ENCODE peak calls at places on chromosomes 3 and 15, in four cellular contexts. P is ovary; A is CD8-positive, alpha-beta T cell; Q is dorsolateral prefrontal cortex. E is an unnamed sample.
A peak's percentile ranks its signal among the peaks of the same experiment; 100 is the strongest.

GRCh38 chr15:96321422-96322391 is 8.8 kb upstream of the NR2F2 start:
- DNase-seq in P (peak; percentile 73), A (no peak), Q (no peak), E (peak; percentile 69)

GRCh38 chr15:27254016-27254415 is 283.0 kb downstream of the GABRG3 start:
- DNase-seq in A (no peak), P (no peak), Q (no peak), E (no peak)

GRCh38 chr3:162643245-162643644 is 1146.6 kb downstream of the OTOL1 start:
- DNase-seq in A (no peak), P (no peak), Q (no peak), E (peak; percentile 17)

GRCh38 chr15:29045717-29046116 is 159.9 kb downstream of the APBA2 start:
- DNase-seq in A (no peak), P (no peak), Q (no peak), E (peak; percentile 55)

GRCh38 chr3:52554026-52554755 is 17.8 kb downstream of the UQCC5 start:
- DNase-seq in A (no peak), Q (no peak), P (no peak), E (no peak)

GRCh38 chr3:119365418-119365817 is 71.2 kb downstream of the ARHGAP31 start:
- DNase-seq in P (no peak), A (no peak), Q (no peak), E (no peak)

GRCh38 chr3:17967111-17967510 is 224.7 kb upstream of the TBC1D5 start:
- DNase-seq in A (no peak), P (no peak), Q (peak; percentile 30), E (no peak)

GRCh38 chr3:177523991-177524438 is 326.7 kb upstream of the TBL1XR1 start:
- DNase-seq in P (no peak), Q (no peak), A (no peak), E (peak; percentile 59)

GRCh38 chr3:61771976-61772375 is 210.6 kb downstream of the PTPRG start:
- DNase-seq in A (no peak), P (no peak), Q (no peak), E (no peak)

GRCh38 chr15:39173426-39173825 is 407.5 kb upstream of the THBS1 start:
- DNase-seq in A (no peak), P (no peak), Q (no peak), E (no peak)
- H3K4me3 ChIP-seq in A (no peak overlapping the region), P (no peak overlapping the region), Q (no peak overlapping the region), E (no peak overlapping the region)

GRCh38 chr15:34246276-34247010 is 21.6 kb downstream of the EMC4 start:
- DNase-seq in A (no peak), Q (no peak), P (no peak), E (no peak)
- TF ChIP-seq CTCF in A (no peak), Q (no peak), P (no peak), E (no peak)

GRCh38 chr3:100184960-100185566 is 70.8 kb upstream of the FILIP1L start:
- DNase-seq in Q (no peak), P (no peak), A (no peak), E (no peak)

GRCh38 chr3:100189444-100189964 is 71.3 kb upstream of the TBC1D23 start:
- DNase-seq in A (no peak), P (no peak), Q (no peak), E (no peak)

GRCh38 chr3:100183608-100184125 is 69.4 kb upstream of the FILIP1L start:
- DNase-seq in Q (no peak), A (no peak), P (no peak), E (no peak)

DNA sequence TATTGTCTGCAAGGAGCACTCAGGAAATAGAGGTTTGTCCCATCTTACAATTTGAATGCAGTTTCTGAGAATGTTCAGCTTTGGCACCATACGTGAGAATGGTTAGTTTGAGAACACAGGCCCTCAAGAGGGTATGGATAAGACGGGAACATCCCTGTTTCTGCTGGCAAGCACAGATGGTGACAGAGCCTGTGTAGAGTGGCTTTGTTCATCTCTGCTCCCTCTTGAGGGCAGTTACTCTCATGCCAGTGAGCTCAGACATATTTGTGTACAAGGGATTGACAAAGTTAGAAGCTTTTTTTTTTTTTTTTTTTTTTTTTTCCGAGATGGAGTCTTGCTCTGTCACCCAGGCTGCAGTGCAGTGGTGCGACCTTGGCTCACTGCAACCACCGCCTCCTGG is 71.5 kb upstream of the FILIP1L start:
- DNase-seq in A (no peak), P (no peak), Q (no peak), E (no peak)
- H3K4me3 ChIP-seq in A (no peak overlapping the region), P (no peak overlapping the region), Q (no peak overlapping the region), E (no peak overlapping the region)

GRCh38 chr3:32406481-32407408 is 15.1 kb downstream of the CMTM7 start:
- DNase-seq in Q (no peak), A (no peak), P (no peak), E (no peak)
- TF ChIP-seq CTCF in Q (no peak), A (no peak), P (no peak), E (no peak)

GRCh38 chr3:186825294-186825821 is 17.2 kb upstream of the ADIPOQ start:
- DNase-seq in Q (peak; percentile 42), A (no peak), P (no peak), E (peak; percentile 85)
- H3K4me3 ChIP-seq in Q (peak overlapping the region; percentile 60), A (no peak overlapping the region), P (no peak overlapping the region), E (peak overlapping the region; percentile 44)

DNA sequence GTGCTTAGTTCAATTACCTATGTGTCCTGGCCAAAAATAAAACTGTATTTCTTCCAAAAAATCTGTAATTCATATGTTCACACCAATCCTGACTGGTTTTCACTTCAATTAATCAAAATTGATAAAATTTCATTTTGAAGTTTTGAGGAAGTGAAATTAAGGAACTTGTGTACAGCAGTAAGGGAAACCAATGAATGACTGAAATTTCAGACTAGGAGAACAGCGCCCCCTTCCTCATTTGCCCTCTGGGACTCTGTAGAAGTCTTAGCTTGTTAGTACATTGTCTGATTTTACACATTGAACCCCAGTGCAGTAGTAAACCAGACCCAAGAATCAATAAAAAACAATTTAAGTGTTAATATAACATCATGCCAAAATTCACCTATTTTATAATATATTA is 495.3 kb upstream of the AGTR1 start:
- DNase-seq in Q (no peak), P (no peak), A (no peak), E (no peak)
- TF ChIP-seq CTCF in Q (no peak), P (no peak), A (no peak), E (peak; percentile 19)